ENCODE peak calls at places on chromosomes 6 and 20, in eight cellular contexts. Q is RWPE1; B is activated gamma-delta T cell treated with Interleukin-2 at 50 U/mL for 16 hours; X is EL; J is psoas muscle; K is H7; M is DMS153; F is central memory CD4-positive, alpha-beta T cell. U is an unnamed sample.

GRCh38 chr6:127464881-127465459 is 5.8 kb upstream of the KIAA0408 start:
- DNase-seq in X (peak), K (peak), J (peak), Q (peak), F (peak), B (peak), M (peak), U (no peak)

GRCh38 chr6:46015119-46015968 is at the start of gene CLIC5:
- DNase-seq in J (peak), K (peak), X (no peak), Q (no peak), F (peak), M (no peak), B (peak), U (no peak)

GRCh38 chr20:4813076-4813838 is 91.5 kb downstream of the PRND start:
- DNase-seq in K (no peak), F (peak), X (no peak), J (no peak), Q (no peak), B (peak), M (no peak), U (no peak)

GRCh38 chr6:141103246-141103645 is 1029.5 kb upstream of the GJE1 start:
- DNase-seq in F (no peak), K (no peak), M (peak), Q (peak), X (peak), J (no peak), B (no peak), U (no peak)

GRCh38 chr6:136059308-136059707 is 190.8 kb downstream of the MTFR2 start:
- DNase-seq in B (no peak), K (no peak), Q (no peak), F (no peak), X (no peak), M (no peak), J (no peak), U (no peak)

GRCh38 chr20:58086763-58087566 is 141.5 kb downstream of the ANKRD60 start:
- DNase-seq in F (no peak), Q (peak), B (no peak), J (no peak), M (peak), K (peak), X (peak), U (peak)

GRCh38 chr6:492178-492577 is 100.6 kb downstream of the IRF4 start:
- DNase-seq in M (no peak), X (no peak), F (no peak), Q (no peak), B (no peak), J (no peak), K (no peak), U (no peak)

GRCh38 chr6:2951723-2952122 is 19.6 kb downstream of the SERPINB6 start:
- DNase-seq in M (no peak), K (peak), B (no peak), J (no peak), X (no peak), Q (no peak), F (no peak), U (no peak)

GRCh38 chr6:109454483-109455160 is 950 bp downstream of the MICAL1 start:
- DNase-seq in Q (no peak), M (no peak), J (peak), B (peak), F (peak), X (no peak), K (peak), U (no peak)

U was measured in NCI-H2029 treated with DMSO at 0.1 percent for 48 hours.